ENCODE peak calls at places on chromosomes 16 and 17, in four cellular contexts. H is HepG2, L is GM12878, I is K562. G is an unnamed sample.
A peak's percentile ranks its signal among the peaks of the same experiment; 100 is the strongest.

GRCh38 chr16:17379121-17379571 is 91.6 kb downstream of the XYLT1 start:
- DNase-seq in H (no peak), L (no peak), I (no peak), G (no peak)

GRCh38 chr16:83539736-83540490 is 267.9 kb upstream of the HSBP1 start:
- DNase-seq in H (no peak), L (no peak), I (no peak), G (no peak)

GRCh38 chr17:36731091-36731490 is 129.7 kb downstream of the MRM1 start:
- DNase-seq in H (no peak), L (no peak), I (no peak), G (no peak)

GRCh38 chr17:40312131-40312731 is 3.3 kb downstream of the RARA start:
- DNase-seq in H (no peak), L (no peak), I (no peak), G (peak; percentile 7)

GRCh38 chr16:24729243-24729966 is at the start of gene TNRC6A:
- DNase-seq in H (peak; percentile 86), L (peak; percentile 36), I (peak; percentile 93), G (peak; percentile 86)

GRCh38 chr16:19521471-19522368 is at the start of gene GDE1:
- DNase-seq in H (peak; percentile 93), L (peak; percentile 64), I (peak; percentile 94), G (peak; percentile 98)

GRCh38 chr16:88010343-88010970 is 59.2 kb downstream of the BANP start:
- DNase-seq in H (no peak), L (no peak), I (no peak), G (no peak)

GRCh38 chr17:49486012-49486641 is 9.0 kb upstream of the NGFR start:
- DNase-seq in H (no peak), L (no peak), I (no peak), G (peak; percentile 87)

GRCh38 chr17:39196820-39197331 is 593 bp downstream of the CACNB1 start:
- DNase-seq in H (no peak), L (no peak), I (no peak), G (peak; percentile 32)

GRCh38 chr17:29588561-29589411 is 662 bp downstream of the GIT1 start:
- DNase-seq in H (no peak), L (no peak), I (peak; percentile 32), G (no peak)

GRCh38 chr16:85378145-85379040 is 234.7 kb upstream of the GSE1 start:
- DNase-seq in H (no peak), L (no peak), I (no peak), G (no peak)

GRCh38 chr17:60305141-60305540 is 86.8 kb downstream of the USP32 start:
- DNase-seq in H (peak; percentile 39), L (peak; percentile 59), I (peak; percentile 44), G (no peak)

GRCh38 chr16:85235988-85236831 is 123.9 kb upstream of the CIBAR2 start:
- DNase-seq in H (no peak), L (no peak), I (no peak), G (no peak)

GRCh38 chr17:40956401-40957254 is 10.1 kb downstream of the KRT39 start:
- DNase-seq in H (peak; percentile 100), L (no peak), I (no peak), G (no peak)

GRCh38 chr17:48905987-48906515 is 2.2 kb upstream of the UBE2Z start:
- DNase-seq in H (no peak), L (no peak), I (no peak), G (no peak)

GRCh38 chr17:63039899-63040602 is 74.0 kb downstream of the TANC2 start:
- DNase-seq in H (no peak), L (no peak), I (peak; percentile 20), G (no peak)

GRCh38 chr16:9008335-9009260 is 44.9 kb upstream of the USP7 start:
- DNase-seq in H (peak; percentile 85), L (peak; percentile 21), I (peak; percentile 84), G (peak; percentile 92)

GRCh38 chr17:49146620-49147306 is 14.2 kb downstream of the B4GALNT2 start:
- DNase-seq in H (peak; percentile 65), L (no peak), I (no peak), G (no peak)

GRCh38 chr16:19929062-19929511 is 44.4 kb upstream of the GPRC5B start:
- DNase-seq in H (no peak), L (no peak), I (no peak), G (no peak)

GRCh38 chr17:73952136-73952497 is 251.4 kb upstream of the RPL38 start:
- DNase-seq in H (no peak), L (no peak), I (no peak), G (no peak)

GRCh38 chr17:29048440-29049360 is 5.8 kb downstream of the PIPOX start:
- DNase-seq in H (no peak), L (no peak), I (no peak), G (no peak)

GRCh38 chr17:58156839-58157803 is 8.9 kb downstream of the OR4D1 start:
- DNase-seq in H (no peak), L (no peak), I (peak; percentile 14), G (peak; percentile 73)

GRCh38 chr17:1071103-1071825 is 74.3 kb downstream of the TIMM22 start:
- DNase-seq in H (no peak), L (no peak), I (no peak), G (no peak)

GRCh38 chr17:3005696-3006095 is 57.7 kb downstream of the OR1D5 start:
- DNase-seq in H (no peak), L (no peak), I (no peak), G (no peak)

GRCh38 chr17:49471089-49471683 is 23.9 kb upstream of the NGFR start:
- DNase-seq in H (peak; percentile 16), L (no peak), I (no peak), G (no peak)

GRCh38 chr17:67372751-67373150 is 4.3 kb upstream of the PITPNC1 start:
- DNase-seq in H (no peak), L (no peak), I (no peak), G (no peak)

GRCh38 chr17:7258731-7259554 is 3.3 kb downstream of the CLDN7 start:
- DNase-seq in H (peak; percentile 78), L (no peak), I (no peak), G (no peak)

GRCh38 chr17:8785547-8786412 is 13.4 kb downstream of the MFSD6L start:
- DNase-seq in H (peak; percentile 47), L (no peak), I (peak; percentile 61), G (peak; percentile 97)

GRCh38 chr16:4067262-4068001 is 48.8 kb downstream of the ADCY9 start:
- DNase-seq in H (peak; percentile 15), L (no peak), I (no peak), G (no peak)

GRCh38 chr16:67404740-67405226 is 11.5 kb upstream of the TPPP3 start:
- DNase-seq in H (no peak), L (no peak), I (no peak), G (no peak)

GRCh38 chr17:65914784-65915342 is 277.1 kb downstream of the CEP112 start:
- DNase-seq in H (no peak), L (peak; percentile 81), I (no peak), G (no peak)

GRCh38 chr16:81729451-81729850 is 49.6 kb upstream of the PLCG2 start:
- DNase-seq in H (peak; percentile 17), L (no peak), I (no peak), G (peak; percentile 49)

GRCh38 chr16:22098538-22099255 is 6.4 kb downstream of the VWA3A start:
- DNase-seq in H (peak; percentile 89), L (peak; percentile 17), I (peak; percentile 67), G (no peak)

GRCh38 chr16:27547134-27547533 is 2.6 kb downstream of the GTF3C1 start:
- DNase-seq in H (no peak), L (no peak), I (peak; percentile 79), G (no peak)

GRCh38 chr17:19766421-19767270 is 18.5 kb upstream of the ALDH3A1 start:
- DNase-seq in H (peak; percentile 22), L (no peak), I (peak; percentile 70), G (peak; percentile 90)

GRCh38 chr16:86664518-86665318 is 86.4 kb downstream of the FOXL1 start:
- DNase-seq in H (peak; percentile 84), L (peak; percentile 71), I (peak; percentile 69), G (no peak)

GRCh38 chr16:62755938-62756337 is 719.7 kb upstream of the CDH8 start:
- DNase-seq in H (no peak), L (no peak), I (no peak), G (no peak)

GRCh38 chr16:62752837-62753236 is 716.6 kb upstream of the CDH8 start:
- DNase-seq in H (no peak), L (no peak), I (no peak), G (no peak)

GRCh38 chr16:62751218-62751617 is 715.0 kb upstream of the CDH8 start:
- DNase-seq in H (no peak), L (no peak), I (no peak), G (no peak)
- TF ChIP-seq CREM in H (no peak), L (no peak), I (no peak), G (no peak)

GRCh38 chr17:12078791-12079190 is 58.1 kb downstream of the MAP2K4 start:
- DNase-seq in H (no peak), L (no peak), I (no peak), G (no peak)
- TF ChIP-seq MAX in H (no peak), L (no peak), I (no peak), G (no peak)

GRCh38 chr17:50596191-50597037 is 35.9 kb downstream of the CACNA1G start:
- DNase-seq in H (no peak), L (no peak), I (peak; percentile 57), G (peak; percentile 79)
- TF ChIP-seq CREM in H (no peak), L (no peak), I (no peak), G (no peak)

DNA sequence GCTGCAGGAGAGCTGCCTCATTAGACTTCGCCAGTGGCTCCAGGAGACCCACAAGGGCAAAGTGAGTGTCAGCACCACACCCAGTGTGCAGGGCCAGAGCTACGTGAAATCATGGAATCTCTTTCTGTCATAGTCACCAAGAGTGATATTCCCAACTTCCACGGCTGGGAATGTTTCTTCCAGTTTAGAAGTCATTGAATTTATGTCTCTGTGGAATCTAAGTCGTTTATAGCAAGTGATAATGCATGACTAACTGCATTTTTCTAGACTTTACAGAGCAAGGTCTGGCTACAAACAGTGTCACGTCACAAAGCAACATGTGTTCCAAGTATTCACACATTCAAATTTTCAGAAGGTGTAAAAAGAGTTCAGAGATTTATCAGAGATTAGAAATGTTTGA is 55.5 kb downstream of the SEC14L1 start:
- DNase-seq in H (no peak), L (no peak), I (no peak), G (no peak)
- TF ChIP-seq MAX in H (no peak), L (no peak), I (no peak), G (no peak)

G was measured in WTC11.